ENCODE peak calls at places on chromosomes 13 and 19, in nine cellular contexts. One of them, this sample, is unnamed.

GRCh38 chr19:31263317-31263716 is 85.9 kb downstream of the TSHZ3 start:
- DNase-seq in thoracic aorta: no peak
- DNase-seq in breast epithelium: peak; percentile 10
- DNase-seq in cardiac fibroblast: no peak
- DNase-seq in mucosa of descending colon: no peak
- DNase-seq in Panc1: no peak
- DNase-seq in PC-9: no peak
- DNase-seq in heart right ventricle: no peak
- DNase-seq in DND-41: peak; percentile 11
- DNase-seq in this sample: no peak

GRCh38 chr13:87884874-87885273 is 213.7 kb downstream of the SLITRK5 start:
- DNase-seq in thoracic aorta: no peak
- DNase-seq in heart right ventricle: no peak
- DNase-seq in mucosa of descending colon: no peak
- DNase-seq in Panc1: no peak
- DNase-seq in cardiac fibroblast: no peak
- DNase-seq in PC-9: no peak
- DNase-seq in DND-41: no peak
- DNase-seq in breast epithelium: no peak
- DNase-seq in this sample: no peak

GRCh38 chr19:15195987-15196682 is 4.7 kb downstream of the NOTCH3 start:
- DNase-seq in DND-41: no peak
- DNase-seq in cardiac fibroblast: no peak
- DNase-seq in heart right ventricle: no peak
- DNase-seq in PC-9: peak; percentile 92
- DNase-seq in Panc1: no peak
- DNase-seq in thoracic aorta: no peak
- DNase-seq in breast epithelium: peak; percentile 80
- DNase-seq in mucosa of descending colon: peak; percentile 92
- DNase-seq in this sample: peak; percentile 95

GRCh38 chr13:84037937-84038464 is 155.7 kb upstream of the SLITRK1 start:
- DNase-seq in DND-41: peak; percentile 78
- DNase-seq in heart right ventricle: no peak
- DNase-seq in PC-9: no peak
- DNase-seq in thoracic aorta: no peak
- DNase-seq in Panc1: no peak
- DNase-seq in cardiac fibroblast: no peak
- DNase-seq in mucosa of descending colon: no peak
- DNase-seq in breast epithelium: no peak
- DNase-seq in this sample: no peak

GRCh38 chr19:29293736-29294342 is 80.9 kb upstream of the UQCRFS1 start:
- DNase-seq in DND-41: no peak
- DNase-seq in PC-9: no peak
- DNase-seq in thoracic aorta: no peak
- DNase-seq in Panc1: no peak
- DNase-seq in breast epithelium: no peak
- DNase-seq in heart right ventricle: no peak
- DNase-seq in mucosa of descending colon: no peak
- DNase-seq in cardiac fibroblast: no peak
- DNase-seq in this sample: no peak

GRCh38 chr19:3620817-3621547 is 5.6 kb downstream of the CACTIN start:
- DNase-seq in cardiac fibroblast: no peak
- DNase-seq in thoracic aorta: no peak
- DNase-seq in heart right ventricle: no peak
- DNase-seq in Panc1: no peak
- DNase-seq in breast epithelium: no peak
- DNase-seq in mucosa of descending colon: no peak
- DNase-seq in DND-41: no peak
- DNase-seq in PC-9: no peak
- DNase-seq in this sample: no peak

GRCh38 chr13:30224732-30225131 is 82.6 kb downstream of the KATNAL1 start:
- DNase-seq in DND-41: no peak
- DNase-seq in Panc1: peak; percentile 2
- DNase-seq in heart right ventricle: no peak
- DNase-seq in PC-9: no peak
- DNase-seq in cardiac fibroblast: peak; percentile 10
- DNase-seq in mucosa of descending colon: no peak
- DNase-seq in thoracic aorta: no peak
- DNase-seq in breast epithelium: no peak
- DNase-seq in this sample: no peak

GRCh38 chr19:2887391-2887914 is 13.3 kb upstream of the ZNF57 start:
- DNase-seq in breast epithelium: no peak
- DNase-seq in Panc1: peak; percentile 61
- DNase-seq in thoracic aorta: no peak
- DNase-seq in mucosa of descending colon: no peak
- DNase-seq in DND-41: peak; percentile 51
- DNase-seq in cardiac fibroblast: peak; percentile 82
- DNase-seq in PC-9: peak; percentile 58
- DNase-seq in heart right ventricle: no peak
- DNase-seq in this sample: no peak

DNA sequence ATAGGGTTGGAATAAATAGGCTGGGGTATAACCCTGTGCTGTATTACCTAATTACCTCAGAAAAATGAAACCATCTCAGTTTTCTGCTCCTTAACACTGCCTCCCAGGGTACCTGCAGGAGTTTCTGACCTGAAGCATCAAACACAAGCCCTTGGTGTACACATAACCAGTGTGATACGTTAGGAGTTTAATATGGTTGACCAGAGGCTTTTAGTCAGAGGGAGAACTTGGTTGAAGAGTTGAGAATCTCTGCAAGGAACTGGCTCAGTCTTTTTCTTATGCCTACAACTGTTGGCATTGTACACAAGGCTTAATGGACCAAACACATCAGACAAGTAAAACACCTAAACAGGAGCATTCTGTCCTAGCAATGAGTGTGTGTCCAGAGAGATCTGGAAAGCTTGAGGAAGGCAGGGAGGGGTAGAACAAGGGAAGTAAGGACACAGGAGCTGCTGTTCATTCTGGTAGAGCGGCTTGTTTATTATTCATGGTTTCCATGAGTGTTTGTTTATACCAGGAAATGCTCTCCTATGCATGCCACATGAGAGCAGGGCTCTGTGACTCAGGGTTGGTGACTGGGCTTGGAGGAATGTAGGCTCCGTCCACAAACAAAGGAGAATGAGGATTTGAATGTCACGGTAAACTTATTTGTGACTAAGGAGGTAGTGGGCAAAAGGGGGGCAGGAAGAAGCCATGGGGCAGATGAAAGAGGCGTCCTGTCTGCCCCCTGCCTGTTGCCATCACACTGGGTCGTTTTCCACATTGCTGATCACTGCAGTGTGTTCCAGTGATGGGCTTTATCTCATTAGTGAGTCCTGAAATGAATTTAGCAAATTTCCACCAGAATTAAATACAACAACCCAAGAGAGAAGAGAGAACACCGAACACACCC is 11.9 kb upstream of the SPATA13 start:
- DNase-seq in thoracic aorta: no peak
- DNase-seq in cardiac fibroblast: peak; percentile 93
- DNase-seq in Panc1: peak; percentile 91
- DNase-seq in PC-9: peak; percentile 99
- DNase-seq in breast epithelium: peak; percentile 84
- DNase-seq in DND-41: no peak
- DNase-seq in heart right ventricle: no peak
- DNase-seq in mucosa of descending colon: no peak
- DNase-seq in this sample: no peak
- TF ChIP-seq CTCF in thoracic aorta: no peak
- TF ChIP-seq CTCF in cardiac fibroblast: no peak
- TF ChIP-seq CTCF in Panc1: peak; percentile 15
- TF ChIP-seq CTCF in PC-9: peak; percentile 51
- TF ChIP-seq CTCF in breast epithelium: no peak
- TF ChIP-seq CTCF in DND-41: no peak
- TF ChIP-seq CTCF in heart right ventricle: no peak
- TF ChIP-seq CTCF in mucosa of descending colon: no peak
- TF ChIP-seq CTCF in this sample: no peak

GRCh38 chr13:33018886-33019285 is 2.7 kb downstream of the KL start:
- DNase-seq in thoracic aorta: no peak
- DNase-seq in heart right ventricle: no peak
- DNase-seq in mucosa of descending colon: no peak
- DNase-seq in Panc1: no peak
- DNase-seq in PC-9: no peak
- DNase-seq in DND-41: no peak
- DNase-seq in cardiac fibroblast: no peak
- DNase-seq in breast epithelium: no peak
- DNase-seq in this sample: no peak

GRCh38 chr13:33015275-33015674 is 948 bp upstream of the KL start:
- DNase-seq in cardiac fibroblast: no peak
- DNase-seq in thoracic aorta: no peak
- DNase-seq in Panc1: no peak
- DNase-seq in breast epithelium: no peak
- DNase-seq in PC-9: no peak
- DNase-seq in DND-41: no peak
- DNase-seq in mucosa of descending colon: no peak
- DNase-seq in heart right ventricle: no peak
- DNase-seq in this sample: no peak

GRCh38 chr13:33016414-33017409 is at the start of gene KL:
- DNase-seq in DND-41: no peak
- DNase-seq in breast epithelium: no peak
- DNase-seq in thoracic aorta: no peak
- DNase-seq in PC-9: no peak
- DNase-seq in cardiac fibroblast: no peak
- DNase-seq in mucosa of descending colon: peak; percentile 61
- DNase-seq in Panc1: no peak
- DNase-seq in heart right ventricle: peak; percentile 49
- DNase-seq in this sample: peak; percentile 22

GRCh38 chr13:33015791-33016323 is 366 bp upstream of the KL start:
- DNase-seq in thoracic aorta: no peak
- DNase-seq in DND-41: no peak
- DNase-seq in heart right ventricle: peak; percentile 34
- DNase-seq in cardiac fibroblast: no peak
- DNase-seq in PC-9: no peak
- DNase-seq in mucosa of descending colon: peak; percentile 73
- DNase-seq in Panc1: no peak
- DNase-seq in breast epithelium: no peak
- DNase-seq in this sample: no peak

DNA sequence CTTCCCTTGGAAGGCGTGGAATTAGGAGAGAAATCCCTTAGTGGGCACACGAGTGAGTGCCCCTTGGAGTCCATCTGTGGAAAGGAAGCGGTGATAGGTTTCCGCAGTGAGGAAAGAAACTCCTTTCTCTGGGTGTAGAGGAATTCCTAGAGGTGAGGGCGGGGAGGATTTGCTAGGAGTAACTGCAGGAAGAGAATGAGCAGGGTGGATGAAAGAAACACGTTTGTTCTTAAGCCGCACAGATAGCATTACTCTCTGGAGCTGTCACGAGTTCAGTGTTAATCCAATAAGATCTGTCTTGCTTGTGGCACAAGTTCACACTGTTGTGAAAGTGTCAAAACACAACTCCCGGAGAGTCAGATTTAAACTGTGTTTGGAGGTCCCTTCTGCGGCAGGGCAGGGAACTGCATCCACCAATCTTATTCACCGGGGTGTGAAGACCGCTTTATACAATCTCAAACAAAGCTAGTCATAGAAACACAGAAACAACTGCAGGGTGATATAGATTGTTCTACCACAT is 1.2 kb downstream of the KL start:
- DNase-seq in thoracic aorta: no peak
- DNase-seq in mucosa of descending colon: peak; percentile 54
- DNase-seq in breast epithelium: no peak
- DNase-seq in PC-9: no peak
- DNase-seq in Panc1: peak; percentile 5
- DNase-seq in heart right ventricle: peak; percentile 35
- DNase-seq in cardiac fibroblast: peak; percentile 73
- DNase-seq in DND-41: no peak
- DNase-seq in this sample: no peak
- TF ChIP-seq CTCF in thoracic aorta: peak; percentile 37
- TF ChIP-seq CTCF in mucosa of descending colon: no peak
- TF ChIP-seq CTCF in breast epithelium: peak; percentile 53
- TF ChIP-seq CTCF in PC-9: no peak
- TF ChIP-seq CTCF in Panc1: peak; percentile 75
- TF ChIP-seq CTCF in heart right ventricle: peak; percentile 75
- TF ChIP-seq CTCF in cardiac fibroblast: peak; percentile 30
- TF ChIP-seq CTCF in DND-41: no peak
- TF ChIP-seq CTCF in this sample: peak; percentile 54

GRCh38 chr19:23436318-23436717 is 41.0 kb upstream of the ZNF91 start:
- DNase-seq in PC-9: no peak
- DNase-seq in cardiac fibroblast: no peak
- DNase-seq in DND-41: peak; percentile 23
- DNase-seq in breast epithelium: no peak
- DNase-seq in thoracic aorta: no peak
- DNase-seq in mucosa of descending colon: no peak
- DNase-seq in Panc1: no peak
- DNase-seq in heart right ventricle: no peak
- DNase-seq in this sample: no peak

GRCh38 chr19:23440207-23440606 is 44.9 kb upstream of the ZNF91 start:
- DNase-seq in mucosa of descending colon: no peak
- DNase-seq in thoracic aorta: no peak
- DNase-seq in Panc1: no peak
- DNase-seq in breast epithelium: no peak
- DNase-seq in cardiac fibroblast: no peak
- DNase-seq in DND-41: no peak
- DNase-seq in PC-9: no peak
- DNase-seq in heart right ventricle: no peak
- DNase-seq in this sample: no peak

GRCh38 chr19:23437901-23438300 is 42.6 kb upstream of the ZNF91 start:
- DNase-seq in thoracic aorta: no peak
- DNase-seq in mucosa of descending colon: no peak
- DNase-seq in DND-41: no peak
- DNase-seq in heart right ventricle: no peak
- DNase-seq in breast epithelium: no peak
- DNase-seq in Panc1: no peak
- DNase-seq in cardiac fibroblast: no peak
- DNase-seq in PC-9: no peak
- DNase-seq in this sample: no peak

GRCh38 chr19:23439623-23440022 is 44.4 kb upstream of the ZNF91 start:
- DNase-seq in breast epithelium: no peak
- DNase-seq in mucosa of descending colon: no peak
- DNase-seq in Panc1: no peak
- DNase-seq in DND-41: no peak
- DNase-seq in heart right ventricle: no peak
- DNase-seq in thoracic aorta: no peak
- DNase-seq in cardiac fibroblast: no peak
- DNase-seq in PC-9: no peak
- DNase-seq in this sample: no peak

DNA sequence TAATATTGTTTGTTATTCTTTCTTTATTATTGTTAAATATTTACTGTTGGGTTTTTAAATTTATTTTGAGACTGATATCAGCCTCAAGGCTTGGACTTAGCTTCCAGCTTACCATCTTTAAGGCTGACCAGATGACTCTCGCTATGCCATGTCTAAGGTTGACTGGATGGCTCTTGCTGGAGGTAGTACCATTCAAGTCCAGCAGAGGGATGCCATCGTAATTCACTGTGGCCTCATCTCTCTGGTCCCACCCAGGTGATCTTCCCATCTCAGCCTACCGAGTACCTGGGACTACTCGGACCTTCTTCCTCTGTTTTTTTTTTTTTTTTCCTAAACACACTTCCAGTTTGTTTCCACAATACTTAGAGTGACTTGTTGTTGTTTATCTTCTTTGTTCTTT is 41.7 kb upstream of the ZNF91 start:
- DNase-seq in DND-41: no peak
- DNase-seq in PC-9: no peak
- DNase-seq in Panc1: no peak
- DNase-seq in heart right ventricle: no peak
- DNase-seq in cardiac fibroblast: no peak
- DNase-seq in breast epithelium: no peak
- DNase-seq in mucosa of descending colon: no peak
- DNase-seq in thoracic aorta: no peak
- DNase-seq in this sample: no peak
- TF ChIP-seq CTCF in DND-41: peak; percentile 47
- TF ChIP-seq CTCF in PC-9: peak; percentile 45
- TF ChIP-seq CTCF in Panc1: no peak
- TF ChIP-seq CTCF in heart right ventricle: no peak
- TF ChIP-seq CTCF in cardiac fibroblast: peak; percentile 37
- TF ChIP-seq CTCF in breast epithelium: no peak
- TF ChIP-seq CTCF in mucosa of descending colon: no peak
- TF ChIP-seq CTCF in thoracic aorta: no peak
- TF ChIP-seq CTCF in this sample: no peak

DNA sequence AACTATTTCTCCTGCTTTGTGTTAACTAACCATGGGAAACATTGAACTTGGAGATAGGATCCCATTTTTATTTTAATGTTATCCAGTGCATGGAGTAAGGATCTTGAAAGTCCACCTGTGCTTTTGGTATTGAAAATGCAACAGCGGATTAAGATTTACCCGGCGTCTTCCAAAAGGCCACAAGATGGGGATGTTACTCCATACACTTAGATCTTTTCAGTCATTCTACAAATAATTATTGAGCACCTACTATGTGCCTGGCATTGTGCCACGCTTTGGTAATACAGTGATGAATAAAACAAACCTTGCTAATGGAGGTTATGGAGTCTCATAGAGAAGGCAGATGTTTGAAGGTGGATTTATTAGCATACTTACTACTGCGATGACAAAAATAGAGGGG is 56.9 kb downstream of the RFC3 start:
- DNase-seq in heart right ventricle: no peak
- DNase-seq in DND-41: no peak
- DNase-seq in cardiac fibroblast: no peak
- DNase-seq in mucosa of descending colon: no peak
- DNase-seq in PC-9: no peak
- DNase-seq in thoracic aorta: no peak
- DNase-seq in Panc1: no peak
- DNase-seq in breast epithelium: no peak
- DNase-seq in this sample: no peak
- TF ChIP-seq CTCF in heart right ventricle: peak; percentile 15
- TF ChIP-seq CTCF in DND-41: no peak
- TF ChIP-seq CTCF in cardiac fibroblast: no peak
- TF ChIP-seq CTCF in mucosa of descending colon: no peak
- TF ChIP-seq CTCF in PC-9: peak; percentile 45
- TF ChIP-seq CTCF in thoracic aorta: no peak
- TF ChIP-seq CTCF in Panc1: peak; percentile 36
- TF ChIP-seq CTCF in breast epithelium: no peak
- TF ChIP-seq CTCF in this sample: no peak

This sample was measured in progenitor cell of endocrine pancreas.